ENCODE peak calls at places on chromosomes 12 and 14, in nine cellular contexts. W is ovary, P is neural progenitor cell, D is pancreas, I is breast epithelium, R is upper lobe of right lung, M is GM23338, K is tibial artery, C is hepatocyte. T is an unnamed sample.
A peak's percentile ranks its signal among the peaks of the same experiment; 100 is the strongest.

GRCh38 chr14:101897326-101897725 is 67.0 kb upstream of the DYNC1H1 start:
- DNase-seq in R (no peak), I (no peak), K (no peak), M (no peak), W (no peak), D (no peak), C (no peak), P (no peak), T (no peak)

GRCh38 chr12:107645630-107646333 is 39.8 kb upstream of the PWP1 start:
- DNase-seq in D (no peak), P (peak; percentile 93), I (no peak), C (peak; percentile 48), K (no peak), M (peak; percentile 88), R (no peak), W (no peak), T (no peak)

GRCh38 chr12:92002673-92003382 is 142.8 kb downstream of the BTG1 start:
- DNase-seq in P (no peak), M (no peak), I (no peak), C (peak; percentile 19), R (no peak), W (peak; percentile 10), D (peak; percentile 25), K (no peak), T (no peak)

GRCh38 chr12:116426391-116427136 is 132.6 kb upstream of the MAP1LC3B2 start:
- DNase-seq in M (peak; percentile 89), C (peak; percentile 91), W (peak; percentile 83), R (no peak), K (peak; percentile 88), I (no peak), P (peak; percentile 50), D (peak; percentile 30), T (peak; percentile 89)

GRCh38 chr14:106442857-106443256 is 916.5 kb downstream of the TMEM121 start:
- DNase-seq in M (no peak), K (no peak), C (no peak), R (no peak), I (no peak), W (no peak), D (no peak), P (no peak), T (no peak)

GRCh38 chr12:44827832-44828438 is 48.2 kb downstream of the NELL2 start:
- DNase-seq in R (no peak), I (no peak), P (no peak), M (no peak), D (no peak), W (no peak), C (no peak), K (no peak), T (no peak)

GRCh38 chr12:31950492-31950891 is 8.7 kb upstream of the RESF1 start:
- DNase-seq in D (no peak), M (no peak), P (no peak), K (no peak), W (no peak), C (no peak), R (no peak), I (no peak), T (no peak)

GRCh38 chr12:31353730-31354708 is 28.1 kb upstream of the SINHCAF start:
- DNase-seq in P (peak; percentile 86), C (peak; percentile 22), K (no peak), D (no peak), R (no peak), M (no peak), I (no peak), W (no peak), T (no peak)

GRCh38 chr12:102781117-102781516 is 135.9 kb downstream of the PAH start:
- DNase-seq in P (no peak), R (no peak), K (no peak), D (no peak), I (no peak), W (no peak), C (no peak), M (no peak), T (no peak)

DNA sequence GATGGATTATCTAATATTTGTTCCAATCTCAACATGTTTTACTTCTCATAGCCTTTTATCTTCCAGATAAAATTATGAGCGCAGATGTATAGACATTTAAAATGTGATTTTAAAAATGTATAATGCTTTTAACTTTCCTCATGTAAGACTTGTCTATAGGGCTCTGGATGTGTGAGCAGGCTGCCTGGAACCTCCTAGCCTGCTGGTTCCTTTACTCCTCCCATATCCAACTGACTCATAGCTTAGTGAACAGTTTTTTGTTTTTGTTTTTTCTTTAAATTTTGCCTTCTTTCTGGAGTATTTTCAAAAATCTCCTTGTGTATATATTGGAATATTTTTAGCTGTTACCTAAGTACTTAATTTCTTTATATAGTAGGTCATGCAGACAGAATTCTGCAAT is 115.4 kb downstream of the PDE3A start:
- DNase-seq in I (no peak), P (no peak), M (no peak), R (no peak), C (no peak), K (no peak), D (no peak), W (no peak), T (no peak)
- H3K27ac ChIP-seq in I (no peak overlapping the region), P (no peak overlapping the region), M (no peak overlapping the region), R (no peak overlapping the region), C (no peak overlapping the region), K (no peak overlapping the region), D (no peak overlapping the region), W (no peak overlapping the region), T (no peak overlapping the region)

GRCh38 chr14:33131801-33132200 is 193.1 kb downstream of the NPAS3 start:
- DNase-seq in C (no peak), P (no peak), I (no peak), K (no peak), W (no peak), R (no peak), D (no peak), M (no peak), T (no peak)
- H3K4me3 ChIP-seq in C (no peak overlapping the region), P (no peak overlapping the region), I (no peak overlapping the region), K (no peak overlapping the region), W (no peak overlapping the region), R (no peak overlapping the region), D (no peak overlapping the region), M (no peak overlapping the region), T (no peak overlapping the region)

GRCh38 chr12:75488553-75488952 is 8.0 kb downstream of the GLIPR1 start:
- DNase-seq in R (no peak), I (no peak), C (peak; percentile 34), M (peak; percentile 65), P (peak; percentile 38), W (no peak), K (no peak), D (no peak), T (no peak)

GRCh38 chr12:75489187-75489586 is 8.6 kb downstream of the GLIPR1 start:
- DNase-seq in K (no peak), M (no peak), P (no peak), I (no peak), W (no peak), R (no peak), C (no peak), D (no peak), T (no peak)

GRCh38 chr12:75491169-75491568 is 10.6 kb downstream of the GLIPR1 start:
- DNase-seq in I (no peak), M (no peak), P (no peak), D (no peak), R (no peak), K (no peak), C (no peak), W (no peak), T (no peak)

GRCh38 chr12:75487310-75487709 is 6.8 kb downstream of the GLIPR1 start:
- DNase-seq in R (no peak), P (peak; percentile 25), M (peak; percentile 10), I (no peak), D (no peak), W (no peak), C (no peak), K (no peak), T (no peak)

GRCh38 chr12:75489613-75490210 is 9.2 kb downstream of the GLIPR1 start:
- DNase-seq in W (no peak), I (no peak), K (no peak), D (no peak), M (peak; percentile 12), R (no peak), C (no peak), P (no peak), T (no peak)
- H3K27ac ChIP-seq in W (no peak overlapping the region), I (peak overlapping the region; percentile 4), K (no peak overlapping the region), D (no peak overlapping the region), M (peak overlapping the region; percentile 51), R (no peak overlapping the region), C (no peak overlapping the region), P (no peak overlapping the region), T (no peak overlapping the region)

DNA sequence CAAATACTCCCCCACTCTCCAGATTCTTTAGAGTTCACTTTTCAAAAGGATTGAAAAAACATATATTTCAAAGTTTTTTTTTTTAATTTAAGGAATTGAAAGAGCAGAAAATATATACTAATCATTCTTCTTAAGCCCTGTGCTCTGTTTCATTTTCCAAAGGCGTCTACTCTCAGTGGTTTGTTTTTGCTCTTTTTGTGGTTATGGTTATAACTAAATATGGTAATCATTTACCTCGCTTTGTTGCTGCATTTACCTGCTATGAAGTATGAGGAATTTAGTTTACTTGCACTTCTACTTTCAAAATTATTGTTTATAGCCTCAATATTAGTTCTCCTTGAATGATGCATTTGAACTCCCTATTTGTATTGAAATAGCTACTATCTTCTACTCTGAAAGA is 55.9 kb upstream of the LRRK2 start:
- DNase-seq in D (no peak), M (no peak), C (no peak), P (no peak), I (no peak), R (no peak), W (no peak), K (no peak), T (no peak)
- H3K4me3 ChIP-seq in D (no peak overlapping the region), M (no peak overlapping the region), C (no peak overlapping the region), P (no peak overlapping the region), I (no peak overlapping the region), R (no peak overlapping the region), W (no peak overlapping the region), K (no peak overlapping the region), T (no peak overlapping the region)

GRCh38 chr12:6632026-6632978 is 3.5 kb downstream of the LPAR5 start:
- DNase-seq in K (no peak), D (no peak), P (peak; percentile 61), I (no peak), M (no peak), W (no peak), R (no peak), C (peak; percentile 49), T (no peak)

GRCh38 chr12:6639151-6639773 is 3.5 kb upstream of the LPAR5 start:
- DNase-seq in K (no peak), D (no peak), P (no peak), I (no peak), C (no peak), R (no peak), W (no peak), M (no peak), T (no peak)

GRCh38 chr12:6638305-6638704 is 2.5 kb upstream of the LPAR5 start:
- DNase-seq in C (no peak), P (no peak), I (no peak), M (no peak), K (no peak), R (no peak), D (no peak), W (no peak), T (no peak)

GRCh38 chr12:6635856-6636521 is at the start of gene LPAR5:
- DNase-seq in C (peak; percentile 61), M (peak; percentile 58), R (no peak), D (no peak), W (no peak), I (no peak), K (no peak), P (no peak), T (no peak)

GRCh38 chr12:6635375-6635855 is 344 bp downstream of the LPAR5 start:
- DNase-seq in I (no peak), D (no peak), C (no peak), W (no peak), R (no peak), P (no peak), K (no peak), M (no peak), T (no peak)
- H3K27ac ChIP-seq in I (peak overlapping the region; percentile 42), D (no peak overlapping the region), C (peak overlapping the region; percentile 51), W (no peak overlapping the region), R (peak overlapping the region; percentile 32), P (no peak overlapping the region), K (no peak overlapping the region), M (no peak overlapping the region), T (no peak overlapping the region)

T was measured in right atrium auricular region.